ENCODE peak calls at places on chromosomes 13 and 19, in seven cellular contexts. Q, H, N, C, A, W and D are unnamed samples.

GRCh38 chr13:66014757-66015156 is 1215.4 kb downstream of the PCDH9 start:
- DNase-seq in W (no peak), H (no peak), N (no peak), C (no peak), Q (no peak), A (no peak), D (peak)

GRCh38 chr13:102277286-102277685 is 124.6 kb downstream of the FGF14 start:
- DNase-seq in C (no peak), H (no peak), W (no peak), A (no peak), Q (no peak), N (no peak), D (no peak)

GRCh38 chr13:110644892-110645521 is 29.7 kb downstream of the NAXD start:
- DNase-seq in A (peak), N (peak), Q (no peak), W (no peak), H (no peak), C (no peak), D (peak)

GRCh38 chr13:30308548-30308947 is 1.2 kb upstream of the KATNAL1 start:
- DNase-seq in W (no peak), H (peak), Q (no peak), A (no peak), N (no peak), C (no peak), D (peak)

GRCh38 chr13:110790371-110790770 is 76.9 kb downstream of the ING1 start:
- DNase-seq in Q (no peak), C (no peak), W (no peak), N (no peak), A (no peak), H (no peak), D (no peak)

GRCh38 chr13:36193151-36193855 is 21.1 kb downstream of the SOHLH2 start:
- DNase-seq in A (no peak), C (no peak), Q (no peak), N (no peak), W (no peak), H (no peak), D (no peak)

GRCh38 chr13:108345016-108345415 is 75.5 kb downstream of the TNFSF13B start:
- DNase-seq in C (no peak), H (no peak), N (no peak), W (no peak), A (no peak), Q (no peak), D (no peak)

GRCh38 chr19:39590265-39590664 is 12.1 kb upstream of the LGALS13 start:
- DNase-seq in A (no peak), H (no peak), C (no peak), N (peak), Q (no peak), W (no peak), D (peak)

GRCh38 chr19:29834991-29835390 is 23.2 kb downstream of the CCNE1 start:
- DNase-seq in C (no peak), N (no peak), A (no peak), H (no peak), Q (no peak), W (no peak), D (no peak)

GRCh38 chr19:1929051-1929742 is 11.8 kb upstream of the CSNK1G2 start:
- DNase-seq in W (peak), N (peak), H (peak), Q (no peak), C (peak), A (peak), D (peak)

GRCh38 chr19:2703077-2703437 is 563 bp upstream of the GNG7 start:
- DNase-seq in A (no peak), Q (no peak), N (no peak), H (no peak), W (no peak), C (no peak), D (no peak)

GRCh38 chr19:39156230-39156890 is 30.8 kb downstream of the PAK4 start:
- DNase-seq in H (peak), W (no peak), C (no peak), N (no peak), A (no peak), Q (no peak), D (peak)

DNA sequence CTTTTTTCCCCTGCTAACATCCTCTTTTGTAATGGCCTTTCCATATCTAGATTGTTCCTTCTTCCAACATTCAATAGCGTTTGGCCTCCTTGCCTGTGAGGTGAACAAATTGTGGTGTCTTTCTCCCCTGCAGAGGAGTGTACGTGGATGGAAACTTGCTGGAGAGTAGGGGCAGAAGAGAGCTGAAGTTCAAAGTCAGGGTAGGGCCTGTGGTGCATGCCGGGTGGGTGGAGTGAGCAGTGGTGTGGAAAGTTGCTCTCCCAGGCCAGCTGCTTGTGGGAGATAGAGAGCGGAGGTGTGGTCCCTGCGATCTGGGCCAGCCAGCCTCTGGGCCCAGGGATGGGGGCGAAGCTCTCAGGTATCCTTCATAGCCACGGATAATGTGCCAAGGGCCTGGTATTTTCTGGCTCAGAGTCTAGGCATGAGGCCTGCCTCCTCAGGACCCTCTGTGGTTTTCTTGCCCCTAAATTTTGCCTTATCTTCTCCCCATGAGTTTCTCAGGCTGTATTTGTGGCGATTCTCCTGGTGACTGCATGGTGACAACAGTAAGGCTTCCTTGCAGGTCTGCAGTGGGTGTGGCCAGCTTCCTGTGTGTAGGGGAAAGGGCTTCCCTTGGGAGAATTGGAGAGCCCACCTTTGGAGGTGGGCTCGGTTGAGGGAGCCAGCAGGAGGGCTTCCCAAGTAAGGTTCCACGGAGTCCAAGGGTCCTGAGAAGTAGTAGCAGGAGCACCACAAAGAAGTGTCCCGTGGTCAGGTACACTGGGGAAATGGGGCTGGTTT is 6.7 kb downstream of the RGCC start:
- DNase-seq in A (no peak), N (no peak), Q (peak), H (peak), W (no peak), C (no peak), D (no peak)
- TF ChIP-seq RFX5 in A (no peak), N (no peak), Q (no peak), H (no peak), W (no peak), C (no peak), D (no peak)

GRCh38 chr19:16112778-16113177 is 1.1 kb downstream of the RAB8A start:
- DNase-seq in A (no peak), C (no peak), W (no peak), N (no peak), Q (no peak), H (peak), D (no peak)
- TF ChIP-seq RFX5 in A (no peak), C (no peak), W (no peak), N (no peak), Q (no peak), H (no peak), D (no peak)

GRCh38 chr19:33280351-33280921 is 21.9 kb downstream of the CEBPA start:
- DNase-seq in H (no peak), W (no peak), A (no peak), Q (peak), C (no peak), N (no peak), D (no peak)

GRCh38 chr19:33278023-33278402 is 24.3 kb downstream of the CEBPA start:
- DNase-seq in H (no peak), Q (no peak), C (no peak), N (no peak), A (no peak), W (no peak), D (no peak)

GRCh38 chr19:33278403-33279269 is 23.7 kb downstream of the CEBPA start:
- DNase-seq in A (no peak), W (peak), C (no peak), Q (no peak), N (no peak), H (no peak), D (no peak)

GRCh38 chr19:33281296-33281926 is 20.9 kb downstream of the CEBPA start:
- DNase-seq in Q (no peak), C (no peak), A (no peak), W (no peak), N (no peak), H (no peak), D (no peak)

DNA sequence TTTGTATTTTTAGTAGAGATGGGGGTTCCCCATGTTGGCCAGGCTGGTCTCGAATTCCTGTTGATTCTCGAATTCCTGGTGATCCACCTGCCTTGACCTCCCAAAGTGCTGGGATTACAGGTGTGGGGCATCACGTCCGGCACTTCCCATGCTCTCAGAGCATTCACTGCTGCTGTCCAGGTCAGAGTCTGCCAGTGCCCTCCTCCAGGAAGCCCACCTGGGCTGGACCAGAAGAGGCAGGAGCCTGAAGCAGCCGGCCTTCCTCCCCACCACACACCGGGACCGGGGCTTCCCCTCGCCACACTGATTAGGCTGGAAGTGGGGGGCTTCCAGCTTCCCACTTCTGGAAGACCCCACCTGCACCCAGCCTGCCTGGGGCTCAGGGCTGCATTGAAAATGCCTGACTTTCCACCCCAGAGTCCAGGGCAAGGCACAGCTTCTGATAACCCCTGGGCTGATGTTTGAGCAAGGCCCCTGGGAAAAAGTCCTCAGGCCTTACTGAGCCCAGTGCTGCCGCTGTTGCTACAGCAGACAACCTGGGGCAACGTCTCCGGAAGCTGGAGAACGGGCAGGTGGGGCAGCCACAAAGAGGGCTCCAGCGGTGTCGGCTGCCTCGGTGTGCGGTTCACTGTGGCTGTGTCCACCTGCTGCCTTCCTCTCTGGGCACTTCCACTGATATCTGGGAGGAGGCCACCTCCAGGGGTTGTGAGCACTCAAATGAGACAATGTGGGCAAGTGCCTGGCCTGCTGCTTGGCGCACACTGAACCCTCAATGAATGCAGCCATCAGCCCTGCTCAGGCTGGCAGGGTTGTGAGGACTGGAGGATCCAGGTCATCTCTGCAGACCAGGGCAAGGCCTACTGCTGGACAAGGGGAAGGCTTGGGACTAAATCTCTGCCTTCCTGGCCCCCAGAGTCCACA is 22.6 kb downstream of the CEBPA start:
- DNase-seq in C (no peak), W (peak), H (no peak), Q (no peak), A (no peak), N (no peak), D (no peak)
- TF ChIP-seq RFX5 in C (no peak), W (no peak), H (no peak), Q (no peak), A (no peak), N (no peak), D (no peak)

GRCh38 chr13:99442273-99442895 is 58.9 kb upstream of the TM9SF2 start:
- DNase-seq in C (peak), N (no peak), Q (no peak), W (peak), H (peak), A (peak), D (peak)
- TF ChIP-seq RFX5 in C (no peak), N (no peak), Q (no peak), W (no peak), H (no peak), A (no peak), D (no peak)

GRCh38 chr13:99989376-99990044 is 7.9 kb downstream of the ZIC2 start:
- DNase-seq in N (peak), A (peak), H (no peak), C (no peak), W (no peak), Q (no peak), D (no peak)
- TF ChIP-seq RFX5 in N (no peak), A (no peak), H (no peak), C (no peak), W (no peak), Q (no peak), D (no peak)

DNA sequence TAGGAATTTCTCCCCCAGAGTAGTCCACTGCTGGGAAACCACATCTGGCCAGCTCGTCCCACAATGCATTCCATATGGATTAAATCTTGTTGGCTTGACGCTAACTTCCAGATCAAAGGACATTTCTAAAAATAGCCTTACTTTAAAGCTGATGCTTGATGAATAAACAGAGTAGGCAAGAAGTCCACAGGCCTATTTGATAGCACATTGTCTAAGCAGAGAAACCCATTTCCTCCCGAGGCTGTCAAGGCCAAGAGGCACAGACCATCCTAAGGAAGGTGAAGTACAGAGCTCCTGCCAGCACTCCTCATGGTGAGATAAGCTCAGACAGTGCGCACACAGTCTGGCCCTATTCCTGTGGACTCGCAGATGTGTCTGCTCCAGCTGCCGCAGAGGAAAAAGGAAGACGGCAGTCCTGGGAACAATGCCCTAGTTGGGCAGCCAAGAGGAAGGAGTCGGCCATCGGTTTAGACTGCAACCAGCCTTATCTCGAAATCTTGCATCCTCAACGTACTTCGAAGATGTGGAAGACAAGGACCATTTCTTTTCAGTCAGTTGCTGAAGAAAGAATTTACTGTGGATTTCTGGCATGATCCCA is 156.7 kb downstream of the RGCC start:
- DNase-seq in W (peak), C (no peak), H (no peak), Q (no peak), A (no peak), N (no peak), D (peak)
- TF ChIP-seq RFX5 in W (no peak), C (no peak), H (no peak), Q (no peak), A (no peak), N (no peak), D (no peak)

GRCh38 chr19:4149518-4150288 is 3.7 kb upstream of the CREB3L3 start:
- DNase-seq in N (no peak), A (peak), Q (no peak), W (peak), H (no peak), C (no peak), D (no peak)

GRCh38 chr19:4154571-4155312 is 1.3 kb downstream of the CREB3L3 start:
- DNase-seq in Q (no peak), W (no peak), N (no peak), C (no peak), A (no peak), H (no peak), D (no peak)

GRCh38 chr19:4152241-4152998 is 1.0 kb upstream of the CREB3L3 start:
- DNase-seq in C (no peak), W (no peak), N (no peak), Q (no peak), A (peak), H (no peak), D (no peak)

GRCh38 chr19:4157164-4157563 is 3.7 kb downstream of the CREB3L3 start:
- DNase-seq in C (no peak), H (no peak), Q (no peak), W (no peak), N (no peak), A (peak), D (no peak)

GRCh38 chr19:4151623-4152022 is 1.8 kb upstream of the CREB3L3 start:
- DNase-seq in Q (no peak), C (no peak), H (no peak), A (peak), W (no peak), N (no peak), D (no peak)
- TF ChIP-seq RFX5 in Q (no peak), C (no peak), H (no peak), A (no peak), W (no peak), N (no peak), D (no peak)

DNA sequence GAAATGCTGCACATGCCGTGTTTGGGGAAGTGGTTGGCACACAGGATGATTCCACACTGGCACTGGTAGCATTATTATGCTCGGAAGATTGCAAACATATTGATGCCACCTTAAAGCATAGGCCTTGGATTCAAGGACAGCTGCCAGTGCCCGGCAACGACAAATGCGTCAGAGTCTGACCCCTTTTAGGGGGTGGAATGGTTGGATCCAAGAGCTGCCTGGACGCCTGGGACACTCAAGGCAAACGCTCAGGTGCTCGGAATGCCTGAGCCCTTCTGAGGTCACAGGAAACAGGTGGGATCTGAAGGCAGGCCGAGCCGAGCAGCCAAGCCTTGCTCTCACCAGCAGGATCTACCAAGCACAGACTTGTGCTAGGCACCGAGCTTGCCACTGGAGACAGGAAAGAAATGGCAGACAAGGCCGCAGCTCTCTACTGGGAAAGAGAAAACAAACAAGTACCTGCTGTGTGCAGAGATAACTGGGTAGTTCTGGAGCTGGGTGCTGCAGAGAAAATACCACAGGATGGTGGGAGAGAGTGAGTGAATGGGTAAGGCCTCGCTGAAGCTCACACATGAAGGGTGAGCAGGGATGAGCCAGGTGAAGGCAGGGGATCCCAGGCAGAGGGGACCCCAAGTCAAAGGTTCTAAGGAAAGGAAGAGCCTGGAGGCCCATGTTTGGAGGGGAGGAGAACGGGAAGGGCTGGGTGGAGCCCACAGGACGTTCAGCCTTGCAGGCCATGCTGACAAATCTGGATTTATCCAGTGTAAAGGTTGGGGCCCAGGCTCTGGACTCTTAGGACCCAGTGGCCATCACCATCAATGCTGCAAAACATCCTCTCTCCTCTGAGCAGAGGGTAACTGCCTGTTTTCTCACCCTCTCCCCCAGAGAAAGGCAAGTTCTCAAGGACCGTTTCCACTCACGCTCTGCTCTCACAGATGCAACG is 9.2 kb downstream of the RANBP3 start:
- DNase-seq in C (no peak), N (no peak), A (no peak), Q (no peak), W (peak), H (peak), D (no peak)
- TF ChIP-seq RFX5 in C (no peak), N (no peak), A (no peak), Q (no peak), W (no peak), H (no peak), D (no peak)

GRCh38 chr19:35696835-35697234 is 7.5 kb upstream of the ZBTB32 start:
- DNase-seq in Q (peak), C (no peak), N (no peak), H (no peak), W (peak), A (no peak), D (no peak)
- TF ChIP-seq RFX5 in Q (no peak), C (no peak), N (no peak), H (no peak), W (no peak), A (no peak), D (no peak)

DNA sequence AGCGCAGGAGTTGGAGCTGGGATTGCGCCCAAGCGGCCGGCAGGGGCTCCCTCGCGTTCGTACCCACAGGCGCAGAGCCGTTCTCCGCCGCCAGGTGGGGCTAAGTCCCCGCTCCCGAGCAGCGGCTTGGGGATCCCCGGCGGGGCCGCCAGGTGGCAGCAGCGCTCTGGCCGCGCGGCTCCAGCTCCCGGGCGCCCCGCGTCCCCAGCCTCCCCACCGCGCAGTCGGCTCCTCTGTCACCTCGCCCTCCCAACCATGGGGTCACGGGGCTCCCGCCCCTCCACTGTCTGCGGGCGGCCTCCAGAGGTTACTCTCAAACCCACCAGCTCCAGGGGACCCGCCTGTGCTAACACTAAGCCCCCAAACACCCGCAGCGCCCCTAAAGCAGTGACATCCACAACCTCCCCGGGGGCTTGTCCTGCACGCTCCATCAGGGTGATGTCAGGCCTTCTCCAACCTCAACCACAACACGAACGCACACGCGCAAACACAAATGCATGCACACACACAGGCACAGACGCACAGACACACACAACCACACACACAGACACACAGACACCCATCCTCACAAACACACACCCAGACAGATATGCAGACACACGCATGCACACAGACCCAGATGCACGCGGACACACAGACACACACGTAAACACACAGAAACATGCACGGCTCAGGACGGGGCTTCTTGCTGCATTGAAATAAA is 18.4 kb upstream of the KCTD15 start:
- DNase-seq in W (peak), C (peak), Q (peak), N (peak), H (peak), A (peak), D (peak)
- TF ChIP-seq RFX5 in W (no peak), C (no peak), Q (no peak), N (no peak), H (no peak), A (no peak), D (no peak)